ENCODE peak calls at places on chromosomes 13 and 19, in four cellular contexts. W is MM.1S, A is GM23338, F is Karpas-422. M is an unnamed sample.

GRCh38 chr13:39505151-39505550 is 97.8 kb downstream of the LHFPL6 start:
- DNase-seq in W (no peak), A (no peak), F (no peak), M (no peak)

GRCh38 chr13:80341771-80342271 is 895 bp upstream of the SPRY2 start:
- DNase-seq in W (no peak), A (peak; percentile 77), F (no peak), M (no peak)

GRCh38 chr13:53138369-53139036 is 109.9 kb downstream of the OLFM4 start:
- DNase-seq in W (no peak), A (no peak), F (no peak), M (no peak)

GRCh38 chr19:7533281-7533819 is 2.2 kb upstream of the PNPLA6 start:
- DNase-seq in W (no peak), A (peak; percentile 72), F (no peak), M (no peak)

GRCh38 chr13:90201198-90201597 is 1146.3 kb upstream of the MIR17HG start:
- DNase-seq in W (no peak), A (no peak), F (no peak), M (no peak)

GRCh38 chr13:97194473-97194872 is 27.7 kb upstream of the MBNL2 start:
- DNase-seq in W (no peak), A (peak; percentile 43), F (no peak), M (no peak)

GRCh38 chr19:3837332-3837731 is 31.5 kb downstream of the ZFR2 start:
- DNase-seq in W (no peak), A (no peak), F (no peak), M (no peak)

GRCh38 chr13:102877285-102877684 is 31.5 kb downstream of the ERCC5 start:
- DNase-seq in W (no peak), A (no peak), F (no peak), M (no peak)

GRCh38 chr13:113585828-113586355 is 1.3 kb downstream of the TFDP1 start:
- DNase-seq in W (no peak), A (no peak), F (no peak), M (no peak)

GRCh38 chr19:38425810-38426466 is at the start of gene RASGRP4:
- DNase-seq in W (no peak), A (peak; percentile 75), F (no peak), M (no peak)

GRCh38 chr13:92175330-92175729 is 776.9 kb downstream of the GPC5 start:
- DNase-seq in W (peak; percentile 74), A (peak; percentile 67), F (peak; percentile 53), M (peak; percentile 51)

GRCh38 chr13:106129273-106129672 is 406.2 kb downstream of the EFNB2 start:
- DNase-seq in W (no peak), A (no peak), F (no peak), M (no peak)

GRCh38 chr13:112516218-112516617 is 71.7 kb downstream of the TUBGCP3 start:
- DNase-seq in W (no peak), A (no peak), F (no peak), M (no peak)

GRCh38 chr19:3725640-3726310 is 17.6 kb downstream of the TJP3 start:
- DNase-seq in W (peak; percentile 70), A (peak; percentile 86), F (no peak), M (no peak)

GRCh38 chr19:57978586-57979289 is 4.4 kb upstream of the C19orf18 start:
- DNase-seq in W (no peak), A (peak; percentile 16), F (no peak), M (no peak)

GRCh38 chr13:52371736-52372247 is 34.2 kb downstream of the THSD1 start:
- DNase-seq in W (no peak), A (no peak), F (no peak), M (no peak)

GRCh38 chr13:44747179-44747578 is 171.0 kb upstream of the TSC22D1 start:
- DNase-seq in W (no peak), A (no peak), F (no peak), M (no peak)

GRCh38 chr13:99303863-99304521 is 3.2 kb downstream of the GPR183 start:
- DNase-seq in W (no peak), A (no peak), F (no peak), M (no peak)

GRCh38 chr19:27851543-27852060 is 1361.3 kb downstream of the UQCRFS1 start:
- DNase-seq in W (no peak), A (no peak), F (no peak), M (no peak)

GRCh38 chr19:4600082-4600481 is 39.2 kb upstream of the TNFAIP8L1 start:
- DNase-seq in W (no peak), A (no peak), F (no peak), M (no peak)

GRCh38 chr13:107715496-107715895 is 499.8 kb downstream of the LIG4 start:
- DNase-seq in W (no peak), A (no peak), F (no peak), M (no peak)

GRCh38 chr19:56309511-56310185 is 5.0 kb downstream of the ZSCAN5A start:
- DNase-seq in W (peak; percentile 63), A (peak; percentile 90), F (peak; percentile 97), M (peak; percentile 68)

GRCh38 chr19:3055741-3056453 is 6.4 kb downstream of the TLE5 start:
- DNase-seq in W (no peak), A (peak; percentile 57), F (no peak), M (no peak)

GRCh38 chr13:112117258-112117954 is 50.5 kb downstream of the SOX1 start:
- DNase-seq in W (no peak), A (no peak), F (no peak), M (no peak)

GRCh38 chr13:71039440-71039839 is 827.6 kb downstream of the DACH1 start:
- DNase-seq in W (no peak), A (no peak), F (no peak), M (no peak)
- H3K79me2 ChIP-seq in W (no peaks in the 10 kb centered on the region), A (no peaks in the 10 kb centered on the region), F (no peaks in the 10 kb centered on the region), M (no peaks in the 10 kb centered on the region)

DNA sequence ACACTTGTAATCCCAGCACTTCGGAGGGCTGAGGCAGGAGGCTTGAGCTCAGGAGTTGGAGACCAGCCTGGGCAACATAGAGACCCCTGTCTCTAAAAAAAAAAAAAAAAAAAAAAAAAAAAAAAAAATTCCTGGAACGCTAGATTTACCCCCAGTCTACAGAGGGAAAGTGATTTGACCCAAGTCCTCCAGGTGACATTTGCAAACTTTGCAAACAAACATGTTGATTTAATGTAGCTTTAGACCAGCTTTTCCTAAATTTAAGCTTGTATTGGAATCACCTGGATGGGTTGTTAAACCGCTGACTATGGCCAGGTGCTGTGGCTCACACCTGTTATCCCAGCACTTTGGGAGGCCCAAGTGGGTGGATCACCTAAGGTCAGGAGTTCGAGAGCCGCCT is 8.4 kb downstream of the CPT1C start:
- DNase-seq in W (no peak), A (no peak), F (no peak), M (no peak)
- H3K9me2 ChIP-seq in W (no peaks in the 10 kb centered on the region), A (no peaks in the 10 kb centered on the region), F (no peaks in the 10 kb centered on the region), M (no peaks in the 10 kb centered on the region)

DNA sequence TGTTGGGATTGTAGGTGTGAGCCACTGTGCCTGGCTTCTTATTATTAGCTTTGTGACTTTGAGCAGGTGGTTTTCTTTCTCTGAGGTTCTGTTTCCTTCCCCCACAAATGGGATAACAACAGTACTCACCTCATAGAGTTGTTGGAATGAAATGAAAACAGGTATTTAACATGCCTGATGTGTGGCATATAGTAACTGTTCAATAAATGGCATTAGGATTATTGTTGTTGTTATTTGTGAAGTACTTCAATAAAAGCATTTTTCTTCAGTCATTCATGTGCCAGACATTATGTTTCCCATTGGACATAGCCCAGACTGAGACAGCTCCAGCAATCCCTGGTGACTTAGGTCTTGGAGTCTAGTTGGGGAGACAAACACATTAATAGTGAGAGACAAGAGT is 1.5 kb downstream of the MEGF8 start:
- DNase-seq in W (no peak), A (no peak), F (no peak), M (no peak)
- H3K4me3 ChIP-seq in W (no peak overlapping the region), A (peak overlapping the region; percentile 93), F (peak overlapping the region; percentile 88), M (peak overlapping the region; percentile 91)

GRCh38 chr19:942133-942645 is 16.4 kb downstream of the ARID3A start:
- DNase-seq in W (no peak), A (no peak), F (no peak), M (no peak)
- H3K79me2 ChIP-seq in W (peaks cover 46% of the 10 kb centered on the region), A (peaks cover 56% of the 10 kb centered on the region), F (no peaks in the 10 kb centered on the region), M (no peaks in the 10 kb centered on the region)

GRCh38 chr19:29706635-29707034 is 8.4 kb downstream of the C19orf12 start:
- DNase-seq in W (no peak), A (no peak), F (no peak), M (no peak)
- H3K9me2 ChIP-seq in W (no peaks in the 10 kb centered on the region), A (no peaks in the 10 kb centered on the region), F (no peaks in the 10 kb centered on the region), M (no peaks in the 10 kb centered on the region)

GRCh38 chr19:12834976-12835757 is 788 bp upstream of the RTBDN start:
- DNase-seq in W (no peak), A (peak; percentile 90), F (peak; percentile 78), M (peak; percentile 81)
- H3K4me3 ChIP-seq in W (no peak overlapping the region), A (peak overlapping the region; percentile 77), F (no peak overlapping the region), M (peak overlapping the region; percentile 39)

GRCh38 chr19:29988351-29988750 is 46.3 kb downstream of the URI1 start:
- DNase-seq in W (no peak), A (peak; percentile 81), F (no peak), M (no peak)

GRCh38 chr19:29978139-29978538 is 36.1 kb downstream of the URI1 start:
- DNase-seq in W (peak; percentile 48), A (no peak), F (no peak), M (no peak)

DNA sequence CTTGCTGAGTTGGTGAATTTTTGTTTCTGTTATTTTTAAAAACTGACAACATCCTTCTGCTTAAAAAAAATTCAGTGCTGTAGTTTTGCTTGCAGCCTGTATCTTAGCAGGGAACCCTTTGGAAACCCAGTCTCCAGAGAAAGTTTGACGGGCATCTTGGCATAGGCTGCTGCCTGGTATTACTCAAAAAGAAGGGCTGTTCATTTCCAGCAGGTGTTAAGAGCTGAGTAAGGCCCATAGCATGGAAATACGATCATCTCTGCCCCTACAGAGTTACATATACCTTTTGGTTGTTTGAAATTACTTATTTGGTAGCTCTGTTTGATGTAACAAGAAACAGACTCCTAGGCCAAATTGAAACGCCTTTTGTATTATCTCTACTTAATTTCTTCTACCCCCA is 41.5 kb downstream of the URI1 start:
- DNase-seq in W (no peak), A (no peak), F (no peak), M (no peak)
- H3K79me2 ChIP-seq in W (peaks cover 52% of the 10 kb centered on the region), A (peaks cover 90% of the 10 kb centered on the region), F (peaks cover 94% of the 10 kb centered on the region), M (peaks cover 82% of the 10 kb centered on the region)

GRCh38 chr13:34672631-34673030 is 269.4 kb upstream of the NBEA start:
- DNase-seq in W (no peak), A (no peak), F (no peak), M (no peak)
- H3K9me2 ChIP-seq in W (no peaks in the 10 kb centered on the region), A (no peaks in the 10 kb centered on the region), F (no peaks in the 10 kb centered on the region), M (no peaks in the 10 kb centered on the region)

DNA sequence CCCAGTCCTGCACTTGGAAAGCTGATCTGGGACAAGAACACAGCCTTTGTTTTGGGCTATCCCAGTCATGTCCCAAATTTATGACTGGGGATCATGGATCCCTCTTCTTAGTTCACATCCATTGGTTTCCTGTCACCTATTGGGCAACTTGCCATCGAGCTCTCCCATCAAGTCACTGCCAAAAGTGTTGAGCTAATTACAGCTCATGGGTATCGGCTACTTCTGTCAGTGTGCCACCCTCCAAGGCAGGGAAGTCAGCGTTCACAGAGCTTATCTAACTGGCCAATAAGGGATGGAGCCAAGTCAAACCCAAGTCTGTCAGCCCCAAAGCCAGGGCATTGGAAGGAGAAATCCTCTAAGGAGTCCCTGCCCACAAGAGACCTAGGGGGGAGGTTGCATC is 53.2 kb upstream of the KATNAL1 start:
- DNase-seq in W (no peak), A (no peak), F (no peak), M (no peak)
- H3K4me3 ChIP-seq in W (no peak overlapping the region), A (no peak overlapping the region), F (no peak overlapping the region), M (no peak overlapping the region)

M was measured in OCI-LY7.